ENCODE peak calls at places on chromosomes 16 and 17, in eight cellular contexts. U is K562; Q is heart left ventricle; M is CD8-positive, alpha-beta memory T cell; K is mesendoderm; L is iPS DF 6.9; W is cardiac muscle cell; V is uterus. G is an unnamed sample. For H3K36me3, the result is how much of the 10 kb centered on the place peaks cover.

GRCh38 chr16:17723735-17724134 is 253.0 kb upstream of the XYLT1 start:
- DNase-seq in W (no peak), U (no peak), V (no peak), L (no peak), Q (no peak), K (no peak), M (no peak), G (no peak)

GRCh38 chr17:56675876-56676660 is 82.6 kb downstream of the NOG start:
- DNase-seq in Q (no peak), V (no peak), W (no peak), K (no peak), M (no peak), L (no peak), U (no peak), G (no peak)

GRCh38 chr17:35725917-35726608 is 5.4 kb upstream of the RASL10B start:
- DNase-seq in W (no peak), Q (no peak), U (no peak), V (no peak), K (peak), L (no peak), M (no peak), G (no peak)

GRCh38 chr17:27326051-27326450 is 32.1 kb downstream of the WSB1 start:
- DNase-seq in U (no peak), W (no peak), Q (no peak), K (no peak), V (no peak), L (no peak), M (no peak), G (no peak)

GRCh38 chr17:62740066-62740465 is 68.0 kb downstream of the MARCHF10 start:
- DNase-seq in Q (no peak), V (no peak), W (no peak), U (no peak), L (no peak), M (no peak), K (peak), G (no peak)

GRCh38 chr16:47506800-47507199 is 45.7 kb downstream of the PHKB start:
- DNase-seq in M (no peak), W (no peak), Q (no peak), K (no peak), V (no peak), U (no peak), L (no peak), G (no peak)

GRCh38 chr16:88747588-88748301 is 37.3 kb downstream of the PIEZO1 start:
- DNase-seq in L (no peak), M (no peak), K (peak), U (peak), V (no peak), W (peak), Q (no peak), G (no peak)

GRCh38 chr17:71936977-71937376 is 183.8 kb upstream of the SOX9 start:
- DNase-seq in V (no peak), W (no peak), L (no peak), M (no peak), Q (no peak), K (peak), U (no peak), G (no peak)

GRCh38 chr17:38897671-38898290 is 27.6 kb upstream of the LASP1NB start:
- DNase-seq in W (no peak), Q (no peak), M (no peak), L (no peak), U (no peak), V (no peak), K (no peak), G (no peak)

GRCh38 chr16:80915079-80915450 is 91.6 kb downstream of the CMC2 start:
- DNase-seq in M (no peak), K (no peak), V (no peak), W (no peak), Q (no peak), U (no peak), L (no peak), G (no peak)

GRCh38 chr16:17062676-17063075 is 408.1 kb downstream of the XYLT1 start:
- DNase-seq in V (no peak), M (no peak), Q (no peak), K (no peak), L (no peak), W (no peak), U (no peak), G (no peak)

GRCh38 chr17:82803185-82803584 is 36.6 kb downstream of the ZNF750 start:
- DNase-seq in Q (no peak), K (no peak), W (no peak), M (no peak), V (no peak), U (no peak), L (no peak), G (no peak)

GRCh38 chr17:82802141-82802540 is 37.7 kb downstream of the ZNF750 start:
- DNase-seq in U (no peak), M (no peak), V (no peak), L (no peak), Q (no peak), W (peak), K (no peak), G (no peak)

GRCh38 chr17:82805254-82805653 is 34.6 kb downstream of the ZNF750 start:
- DNase-seq in M (no peak), L (no peak), Q (no peak), U (no peak), K (no peak), W (no peak), V (no peak), G (no peak)

GRCh38 chr17:82804442-82805191 is 35.2 kb downstream of the ZNF750 start:
- DNase-seq in M (no peak), Q (peak), U (no peak), W (peak), K (no peak), L (no peak), V (peak), G (no peak)

DNA sequence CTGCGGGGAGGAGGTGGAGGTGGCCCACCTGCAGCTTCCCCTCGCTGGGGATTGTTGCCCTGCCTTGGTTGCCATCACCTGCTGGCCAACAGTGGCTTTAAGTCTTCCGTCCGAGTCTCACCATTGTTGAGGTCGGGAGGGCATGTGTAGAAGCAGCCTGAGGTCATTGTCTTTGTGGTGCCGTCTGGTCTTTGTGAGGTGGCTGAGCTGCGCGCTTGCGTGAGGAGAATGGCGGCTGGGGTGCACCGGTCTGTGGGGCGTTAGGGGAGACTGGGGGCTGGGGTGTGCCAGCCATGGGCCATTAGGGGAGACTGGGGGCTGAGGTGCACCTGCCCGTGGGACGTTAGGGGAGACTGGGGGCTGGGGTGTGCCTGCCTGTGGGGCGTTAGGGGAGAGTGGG is 36.2 kb downstream of the ZNF750 start:
- DNase-seq in L (no peak), U (no peak), K (no peak), W (no peak), M (no peak), Q (no peak), V (no peak), G (no peak)
- H3K36me3 ChIP-seq in L (under half), U (under half), K (under half), W (under half), M (under half), Q (under half), V (under half), G (under half)

DNA sequence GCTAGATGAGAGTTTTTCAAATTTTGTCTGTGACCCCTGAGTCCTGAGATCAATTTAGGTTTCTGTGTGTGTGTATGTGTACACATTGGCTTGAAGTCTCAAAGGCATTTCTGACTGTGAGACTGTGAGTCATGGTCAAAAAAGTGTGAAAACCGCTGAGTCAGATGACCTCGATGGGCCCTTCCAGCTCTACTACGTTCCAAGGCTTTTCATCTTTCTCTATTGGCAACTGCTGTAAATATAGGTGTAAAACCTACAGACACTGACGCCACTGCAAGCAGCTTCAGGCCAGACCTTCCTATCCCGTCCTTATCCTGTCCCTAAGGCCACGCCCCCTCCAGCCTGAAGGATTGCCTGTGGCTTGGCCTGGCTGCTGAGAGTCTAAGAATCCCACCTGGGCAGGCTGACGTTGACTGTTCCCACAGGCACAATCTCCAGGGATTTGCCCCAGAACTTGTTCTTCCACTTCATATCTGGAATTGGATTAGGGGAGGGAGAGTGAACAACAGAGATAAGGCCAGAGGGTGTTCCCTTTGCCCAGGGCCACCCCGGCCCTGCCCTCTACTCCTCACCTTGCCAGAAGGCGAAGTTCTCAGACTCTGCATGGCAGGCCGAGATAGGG is 11.3 kb downstream of the OSBPL7 start:
- DNase-seq in Q (peak), V (no peak), M (peak), U (peak), W (peak), K (peak), L (no peak), G (peak)
- H3K36me3 ChIP-seq in Q (half or more), V (under half), M (under half), U (under half), W (under half), K (under half), L (under half), G (under half)

GRCh38 chr16:70398177-70398743 is 40.6 kb downstream of the ST3GAL2 start:
- DNase-seq in Q (no peak), W (no peak), L (no peak), V (no peak), U (no peak), M (no peak), K (no peak), G (no peak)
- H3K36me3 ChIP-seq in Q (under half), W (under half), L (under half), V (under half), U (half or more), M (under half), K (under half), G (under half)

DNA sequence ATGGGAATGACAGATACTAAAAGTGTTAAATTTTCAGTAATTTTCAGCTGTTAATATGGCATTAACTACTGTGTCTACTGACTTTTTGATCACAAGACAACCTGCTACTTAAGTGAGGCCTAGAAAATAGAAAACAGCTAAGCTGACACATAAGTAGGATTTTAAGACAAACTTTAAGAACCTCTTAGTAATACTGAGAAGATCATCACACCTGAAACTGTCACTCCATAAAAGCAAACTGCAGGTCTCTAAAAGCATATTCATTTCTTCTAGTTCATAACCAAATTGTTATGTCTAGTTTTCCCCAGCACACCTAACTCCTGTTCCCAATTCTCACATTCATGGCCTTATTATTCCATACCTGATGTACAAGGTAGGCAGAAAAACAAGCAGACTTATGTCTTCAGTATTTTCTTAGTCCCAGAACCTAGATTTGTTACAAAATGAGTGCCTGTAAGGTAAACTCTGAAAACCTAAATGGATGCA is 8.0 kb downstream of the SRSF1 start:
- DNase-seq in U (no peak), M (no peak), Q (no peak), V (no peak), L (no peak), W (no peak), K (no peak), G (no peak)
- H3K36me3 ChIP-seq in U (half or more), M (under half), Q (under half), V (under half), L (under half), W (under half), K (under half), G (half or more)